ENCODE peak calls at places on chromosome 1, in nine cellular contexts. One of them, this sample, is unnamed.
A peak's percentile ranks its signal among the peaks of the same experiment; 100 is the strongest.

GRCh38 chr1:150764617-150765090 is 924 bp downstream of the CTSS start:
- DNase-seq in activated naive CD4-positive, alpha-beta T cell: no peak
- DNase-seq in cerebellum: no peak
- DNase-seq in ACHN: peak; percentile 4
- DNase-seq in T-helper 9 cell: no peak
- DNase-seq in left ventricle myocardium superior: no peak
- DNase-seq in GM13976: no peak
- DNase-seq in iPS-NIHi11: no peak
- DNase-seq in dorsolateral prefrontal cortex: no peak
- DNase-seq in this sample: no peak

GRCh38 chr1:61005572-61006386 is 76.6 kb upstream of the NFIA start:
- DNase-seq in activated naive CD4-positive, alpha-beta T cell: no peak
- DNase-seq in cerebellum: peak; percentile 7
- DNase-seq in ACHN: no peak
- DNase-seq in T-helper 9 cell: no peak
- DNase-seq in left ventricle myocardium superior: no peak
- DNase-seq in GM13976: no peak
- DNase-seq in iPS-NIHi11: peak; percentile 45
- DNase-seq in dorsolateral prefrontal cortex: no peak
- DNase-seq in this sample: peak; percentile 9

GRCh38 chr1:214660900-214661299 is 57.9 kb downstream of the CENPF start:
- DNase-seq in activated naive CD4-positive, alpha-beta T cell: no peak
- DNase-seq in cerebellum: peak; percentile 12
- DNase-seq in ACHN: peak; percentile 42
- DNase-seq in T-helper 9 cell: no peak
- DNase-seq in left ventricle myocardium superior: no peak
- DNase-seq in GM13976: no peak
- DNase-seq in iPS-NIHi11: no peak
- DNase-seq in dorsolateral prefrontal cortex: peak; percentile 40
- DNase-seq in this sample: peak; percentile 36

GRCh38 chr1:201307760-201308499 is 24.6 kb downstream of the PKP1 start:
- DNase-seq in activated naive CD4-positive, alpha-beta T cell: no peak
- DNase-seq in cerebellum: no peak
- DNase-seq in ACHN: no peak
- DNase-seq in T-helper 9 cell: no peak
- DNase-seq in left ventricle myocardium superior: no peak
- DNase-seq in GM13976: no peak
- DNase-seq in iPS-NIHi11: no peak
- DNase-seq in dorsolateral prefrontal cortex: no peak
- DNase-seq in this sample: no peak

GRCh38 chr1:15584489-15585363 is at the start of gene AGMAT:
- DNase-seq in activated naive CD4-positive, alpha-beta T cell: peak; percentile 17
- DNase-seq in cerebellum: peak; percentile 31
- DNase-seq in ACHN: peak; percentile 48
- DNase-seq in T-helper 9 cell: peak; percentile 25
- DNase-seq in left ventricle myocardium superior: peak; percentile 55
- DNase-seq in GM13976: peak; percentile 87
- DNase-seq in iPS-NIHi11: peak; percentile 93
- DNase-seq in dorsolateral prefrontal cortex: no peak
- DNase-seq in this sample: no peak

GRCh38 chr1:54131419-54131818 is 21.4 kb downstream of the CDCP2 start:
- DNase-seq in activated naive CD4-positive, alpha-beta T cell: no peak
- DNase-seq in cerebellum: no peak
- DNase-seq in ACHN: no peak
- DNase-seq in T-helper 9 cell: no peak
- DNase-seq in left ventricle myocardium superior: no peak
- DNase-seq in GM13976: no peak
- DNase-seq in iPS-NIHi11: no peak
- DNase-seq in dorsolateral prefrontal cortex: no peak
- DNase-seq in this sample: no peak

GRCh38 chr1:56933606-56934005 is 32.2 kb downstream of the C8B start:
- DNase-seq in activated naive CD4-positive, alpha-beta T cell: no peak
- DNase-seq in cerebellum: no peak
- DNase-seq in ACHN: no peak
- DNase-seq in T-helper 9 cell: no peak
- DNase-seq in left ventricle myocardium superior: no peak
- DNase-seq in GM13976: no peak
- DNase-seq in iPS-NIHi11: no peak
- DNase-seq in dorsolateral prefrontal cortex: no peak
- DNase-seq in this sample: no peak

GRCh38 chr1:248841702-248842395 is 3.8 kb downstream of the ZNF672 start:
- DNase-seq in activated naive CD4-positive, alpha-beta T cell: no peak
- DNase-seq in cerebellum: no peak
- DNase-seq in ACHN: peak; percentile 57
- DNase-seq in T-helper 9 cell: no peak
- DNase-seq in left ventricle myocardium superior: peak; percentile 60
- DNase-seq in GM13976: no peak
- DNase-seq in iPS-NIHi11: no peak
- DNase-seq in dorsolateral prefrontal cortex: no peak
- DNase-seq in this sample: peak; percentile 44

GRCh38 chr1:59431566-59432294 is 134.8 kb downstream of the FGGY start:
- DNase-seq in activated naive CD4-positive, alpha-beta T cell: no peak
- DNase-seq in cerebellum: no peak
- DNase-seq in ACHN: peak; percentile 51
- DNase-seq in T-helper 9 cell: no peak
- DNase-seq in left ventricle myocardium superior: no peak
- DNase-seq in GM13976: no peak
- DNase-seq in iPS-NIHi11: no peak
- DNase-seq in dorsolateral prefrontal cortex: no peak
- DNase-seq in this sample: no peak

GRCh38 chr1:223421676-223422075 is 28.5 kb downstream of the CCDC185 start:
- DNase-seq in activated naive CD4-positive, alpha-beta T cell: no peak
- DNase-seq in cerebellum: no peak
- DNase-seq in ACHN: no peak
- DNase-seq in T-helper 9 cell: no peak
- DNase-seq in left ventricle myocardium superior: no peak
- DNase-seq in GM13976: no peak
- DNase-seq in iPS-NIHi11: no peak
- DNase-seq in dorsolateral prefrontal cortex: no peak
- DNase-seq in this sample: no peak

GRCh38 chr1:161510477-161510876 is 5.2 kb downstream of the FCGR2A start:
- DNase-seq in activated naive CD4-positive, alpha-beta T cell: no peak
- DNase-seq in cerebellum: no peak
- DNase-seq in ACHN: no peak
- DNase-seq in T-helper 9 cell: no peak
- DNase-seq in left ventricle myocardium superior: no peak
- DNase-seq in GM13976: no peak
- DNase-seq in iPS-NIHi11: no peak
- DNase-seq in dorsolateral prefrontal cortex: no peak
- DNase-seq in this sample: no peak

GRCh38 chr1:65174585-65174984 is 26.6 kb downstream of the AK4 start:
- DNase-seq in activated naive CD4-positive, alpha-beta T cell: no peak
- DNase-seq in cerebellum: no peak
- DNase-seq in ACHN: peak; percentile 94
- DNase-seq in T-helper 9 cell: no peak
- DNase-seq in left ventricle myocardium superior: peak; percentile 61
- DNase-seq in GM13976: peak; percentile 54
- DNase-seq in iPS-NIHi11: no peak
- DNase-seq in dorsolateral prefrontal cortex: no peak
- DNase-seq in this sample: no peak

GRCh38 chr1:204573563-204573925 is 57.3 kb downstream of the MDM4 start:
- DNase-seq in activated naive CD4-positive, alpha-beta T cell: no peak
- DNase-seq in cerebellum: no peak
- DNase-seq in ACHN: no peak
- DNase-seq in T-helper 9 cell: no peak
- DNase-seq in left ventricle myocardium superior: no peak
- DNase-seq in GM13976: no peak
- DNase-seq in iPS-NIHi11: no peak
- DNase-seq in dorsolateral prefrontal cortex: no peak
- DNase-seq in this sample: no peak

GRCh38 chr1:32044246-32044645 is 28.5 kb upstream of the TMEM39B start:
- DNase-seq in activated naive CD4-positive, alpha-beta T cell: no peak
- DNase-seq in cerebellum: no peak
- DNase-seq in ACHN: no peak
- DNase-seq in T-helper 9 cell: no peak
- DNase-seq in left ventricle myocardium superior: no peak
- DNase-seq in GM13976: no peak
- DNase-seq in iPS-NIHi11: no peak
- DNase-seq in dorsolateral prefrontal cortex: no peak
- DNase-seq in this sample: no peak

GRCh38 chr1:85295006-85295431 is 18.6 kb upstream of the BCL10 start:
- DNase-seq in activated naive CD4-positive, alpha-beta T cell: no peak
- DNase-seq in cerebellum: no peak
- DNase-seq in ACHN: peak; percentile 66
- DNase-seq in T-helper 9 cell: no peak
- DNase-seq in left ventricle myocardium superior: no peak
- DNase-seq in GM13976: no peak
- DNase-seq in iPS-NIHi11: no peak
- DNase-seq in dorsolateral prefrontal cortex: no peak
- DNase-seq in this sample: no peak

GRCh38 chr1:50666849-50667248 is 243.6 kb upstream of the DMRTA2 start:
- DNase-seq in activated naive CD4-positive, alpha-beta T cell: no peak
- DNase-seq in cerebellum: no peak
- DNase-seq in ACHN: no peak
- DNase-seq in T-helper 9 cell: no peak
- DNase-seq in left ventricle myocardium superior: no peak
- DNase-seq in GM13976: no peak
- DNase-seq in iPS-NIHi11: no peak
- DNase-seq in dorsolateral prefrontal cortex: no peak
- DNase-seq in this sample: no peak

GRCh38 chr1:169795687-169796086 is 980 bp upstream of the METTL18 start:
- DNase-seq in activated naive CD4-positive, alpha-beta T cell: no peak
- DNase-seq in cerebellum: no peak
- DNase-seq in ACHN: peak; percentile 15
- DNase-seq in T-helper 9 cell: no peak
- DNase-seq in left ventricle myocardium superior: no peak
- DNase-seq in GM13976: no peak
- DNase-seq in iPS-NIHi11: no peak
- DNase-seq in dorsolateral prefrontal cortex: no peak
- DNase-seq in this sample: no peak

GRCh38 chr1:45359882-45360513 is 19.8 kb upstream of the MUTYH start:
- DNase-seq in activated naive CD4-positive, alpha-beta T cell: no peak
- DNase-seq in cerebellum: peak; percentile 68
- DNase-seq in ACHN: peak; percentile 37
- DNase-seq in T-helper 9 cell: peak; percentile 25
- DNase-seq in left ventricle myocardium superior: peak; percentile 66
- DNase-seq in GM13976: no peak
- DNase-seq in iPS-NIHi11: no peak
- DNase-seq in dorsolateral prefrontal cortex: peak; percentile 54
- DNase-seq in this sample: peak; percentile 75

GRCh38 chr1:170410391-170411146 is 121.4 kb upstream of the GORAB start:
- DNase-seq in activated naive CD4-positive, alpha-beta T cell: no peak
- DNase-seq in cerebellum: no peak
- DNase-seq in ACHN: no peak
- DNase-seq in T-helper 9 cell: no peak
- DNase-seq in left ventricle myocardium superior: no peak
- DNase-seq in GM13976: no peak
- DNase-seq in iPS-NIHi11: no peak
- DNase-seq in dorsolateral prefrontal cortex: no peak
- DNase-seq in this sample: no peak

GRCh38 chr1:1236945-1237873 is 5.2 kb downstream of the B3GALT6 start:
- DNase-seq in activated naive CD4-positive, alpha-beta T cell: no peak
- DNase-seq in cerebellum: no peak
- DNase-seq in ACHN: no peak
- DNase-seq in T-helper 9 cell: no peak
- DNase-seq in left ventricle myocardium superior: no peak
- DNase-seq in GM13976: no peak
- DNase-seq in iPS-NIHi11: no peak
- DNase-seq in dorsolateral prefrontal cortex: no peak
- DNase-seq in this sample: no peak

GRCh38 chr1:197065549-197065948 is 1.5 kb downstream of the F13B start:
- DNase-seq in activated naive CD4-positive, alpha-beta T cell: no peak
- DNase-seq in cerebellum: no peak
- DNase-seq in ACHN: no peak
- DNase-seq in T-helper 9 cell: no peak
- DNase-seq in left ventricle myocardium superior: no peak
- DNase-seq in GM13976: no peak
- DNase-seq in iPS-NIHi11: no peak
- DNase-seq in dorsolateral prefrontal cortex: no peak
- DNase-seq in this sample: no peak

GRCh38 chr1:2236695-2237677 is 8.9 kb downstream of the SKI start:
- DNase-seq in activated naive CD4-positive, alpha-beta T cell: no peak
- DNase-seq in cerebellum: no peak
- DNase-seq in ACHN: no peak
- DNase-seq in T-helper 9 cell: peak; percentile 64
- DNase-seq in left ventricle myocardium superior: peak; percentile 39
- DNase-seq in GM13976: no peak
- DNase-seq in iPS-NIHi11: no peak
- DNase-seq in dorsolateral prefrontal cortex: no peak
- DNase-seq in this sample: no peak

GRCh38 chr1:218735436-218735835 is 390.3 kb downstream of the TGFB2 start:
- DNase-seq in activated naive CD4-positive, alpha-beta T cell: no peak
- DNase-seq in cerebellum: no peak
- DNase-seq in ACHN: no peak
- DNase-seq in T-helper 9 cell: no peak
- DNase-seq in left ventricle myocardium superior: no peak
- DNase-seq in GM13976: no peak
- DNase-seq in iPS-NIHi11: no peak
- DNase-seq in dorsolateral prefrontal cortex: no peak
- DNase-seq in this sample: no peak

GRCh38 chr1:35379317-35380000 is 111.0 kb downstream of the ZMYM4 start:
- DNase-seq in activated naive CD4-positive, alpha-beta T cell: no peak
- DNase-seq in cerebellum: no peak
- DNase-seq in ACHN: no peak
- DNase-seq in T-helper 9 cell: no peak
- DNase-seq in left ventricle myocardium superior: no peak
- DNase-seq in GM13976: no peak
- DNase-seq in iPS-NIHi11: no peak
- DNase-seq in dorsolateral prefrontal cortex: no peak
- DNase-seq in this sample: no peak

GRCh38 chr1:203985044-203985443 is 87.9 kb upstream of the SOX13 start:
- DNase-seq in activated naive CD4-positive, alpha-beta T cell: no peak
- DNase-seq in cerebellum: no peak
- DNase-seq in ACHN: no peak
- DNase-seq in T-helper 9 cell: no peak
- DNase-seq in left ventricle myocardium superior: no peak
- DNase-seq in GM13976: no peak
- DNase-seq in iPS-NIHi11: peak; percentile 82
- DNase-seq in dorsolateral prefrontal cortex: no peak
- DNase-seq in this sample: no peak

GRCh38 chr1:197910120-197911110 is 6.8 kb upstream of the LHX9 start:
- DNase-seq in activated naive CD4-positive, alpha-beta T cell: no peak
- DNase-seq in cerebellum: no peak
- DNase-seq in ACHN: no peak
- DNase-seq in T-helper 9 cell: no peak
- DNase-seq in left ventricle myocardium superior: no peak
- DNase-seq in GM13976: peak; percentile 16
- DNase-seq in iPS-NIHi11: no peak
- DNase-seq in dorsolateral prefrontal cortex: no peak
- DNase-seq in this sample: no peak

GRCh38 chr1:155128755-155129473 is 1.2 kb downstream of the EFNA1 start:
- DNase-seq in activated naive CD4-positive, alpha-beta T cell: no peak
- DNase-seq in cerebellum: no peak
- DNase-seq in ACHN: peak; percentile 32
- DNase-seq in T-helper 9 cell: no peak
- DNase-seq in left ventricle myocardium superior: peak; percentile 50
- DNase-seq in GM13976: no peak
- DNase-seq in iPS-NIHi11: no peak
- DNase-seq in dorsolateral prefrontal cortex: no peak
- DNase-seq in this sample: peak; percentile 38

GRCh38 chr1:215252164-215252563 is 169.6 kb downstream of the KCNK2 start:
- DNase-seq in activated naive CD4-positive, alpha-beta T cell: no peak
- DNase-seq in cerebellum: no peak
- DNase-seq in ACHN: no peak
- DNase-seq in T-helper 9 cell: no peak
- DNase-seq in left ventricle myocardium superior: no peak
- DNase-seq in GM13976: no peak
- DNase-seq in iPS-NIHi11: no peak
- DNase-seq in dorsolateral prefrontal cortex: no peak
- DNase-seq in this sample: no peak

GRCh38 chr1:231372501-231372900 is 34.4 kb downstream of the SPRTN start:
- DNase-seq in activated naive CD4-positive, alpha-beta T cell: no peak
- DNase-seq in cerebellum: no peak
- DNase-seq in ACHN: no peak
- DNase-seq in T-helper 9 cell: no peak
- DNase-seq in left ventricle myocardium superior: no peak
- DNase-seq in GM13976: no peak
- DNase-seq in iPS-NIHi11: no peak
- DNase-seq in dorsolateral prefrontal cortex: no peak
- DNase-seq in this sample: no peak

GRCh38 chr1:189708674-189709073 is 769.0 kb downstream of the BRINP3 start:
- DNase-seq in activated naive CD4-positive, alpha-beta T cell: no peak
- DNase-seq in cerebellum: no peak
- DNase-seq in ACHN: peak; percentile 11
- DNase-seq in T-helper 9 cell: no peak
- DNase-seq in left ventricle myocardium superior: no peak
- DNase-seq in GM13976: no peak
- DNase-seq in iPS-NIHi11: peak; percentile 40
- DNase-seq in dorsolateral prefrontal cortex: no peak
- DNase-seq in this sample: peak; percentile 8

GRCh38 chr1:165896277-165896676 is 68.9 kb downstream of the UCK2 start:
- DNase-seq in activated naive CD4-positive, alpha-beta T cell: no peak
- DNase-seq in cerebellum: no peak
- DNase-seq in ACHN: no peak
- DNase-seq in T-helper 9 cell: no peak
- DNase-seq in left ventricle myocardium superior: peak; percentile 36
- DNase-seq in GM13976: no peak
- DNase-seq in iPS-NIHi11: no peak
- DNase-seq in dorsolateral prefrontal cortex: no peak
- DNase-seq in this sample: no peak

This sample was measured in cerebellar cortex.